ENCODE peak calls at places on chromosomes 5 and 9, in eight cellular contexts. B, P, O, Z, X, I, D and Q are unnamed samples.

GRCh38 chr5:76337949-76338589 is 65.0 kb upstream of the IQGAP2 start:
- DNase-seq in B (no peak), P (peak), O (no peak), Z (no peak), X (peak), I (peak), D (peak), Q (peak)

GRCh38 chr5:41264019-41264418 is 50.7 kb upstream of the C6 start:
- DNase-seq in B (no peak), P (no peak), O (no peak), Z (no peak), X (no peak), I (no peak), D (no peak), Q (no peak)

GRCh38 chr5:94409440-94409839 is 209.0 kb downstream of the KIAA0825 start:
- DNase-seq in B (no peak), P (no peak), O (no peak), Z (no peak), X (no peak), I (no peak), D (no peak), Q (no peak)

GRCh38 chr9:136711751-136712689 is at the start of gene DIPK1B:
- DNase-seq in B (no peak), P (no peak), O (no peak), Z (no peak), X (no peak), I (no peak), D (no peak), Q (no peak)

GRCh38 chr9:32928145-32928763 is 73.2 kb downstream of the APTX start:
- DNase-seq in B (no peak), P (peak), O (no peak), Z (no peak), X (no peak), I (peak), D (peak), Q (peak)

GRCh38 chr9:127844821-127845359 is 9.6 kb downstream of the ENG start:
- DNase-seq in B (no peak), P (no peak), O (no peak), Z (peak), X (peak), I (no peak), D (no peak), Q (no peak)

GRCh38 chr5:60811105-60811504 is 33.0 kb downstream of the ELOVL7 start:
- DNase-seq in B (no peak), P (no peak), O (no peak), Z (no peak), X (no peak), I (no peak), D (no peak), Q (no peak)

GRCh38 chr5:33905381-33905780 is 13.6 kb upstream of the ADAMTS12 start:
- DNase-seq in B (no peak), P (no peak), O (no peak), Z (no peak), X (peak), I (no peak), D (no peak), Q (peak)

GRCh38 chr5:67010684-67011409 is 185.8 kb downstream of the CD180 start:
- DNase-seq in B (no peak), P (no peak), O (no peak), Z (no peak), X (no peak), I (no peak), D (no peak), Q (no peak)